ENCODE peak calls at places on chromosomes 1 and 21, in seven cellular contexts. W, K, H, L, D, Y and A are unnamed samples.
A peak's percentile ranks its signal among the peaks of the same experiment; 100 is the strongest.

GRCh38 chr1:1684031-1684681 is 8.4 kb downstream of the SLC35E2B start:
- DNase-seq in W (no peak), K (no peak), H (no peak), L (peak; percentile 55), D (no peak), Y (no peak), A (no peak)

GRCh38 chr1:88650676-88651418 is 33.2 kb upstream of the PKN2 start:
- DNase-seq in W (no peak), K (no peak), H (no peak), L (no peak), D (no peak), Y (no peak), A (no peak)

GRCh38 chr1:182143825-182144661 is 82.5 kb upstream of the ZNF648 start:
- DNase-seq in W (peak; percentile 34), K (peak; percentile 92), H (no peak), L (peak; percentile 66), D (no peak), Y (no peak), A (no peak)

GRCh38 chr1:54994355-54994990 is 4.3 kb upstream of the BSND start:
- DNase-seq in W (no peak), K (no peak), H (no peak), L (peak; percentile 72), D (no peak), Y (no peak), A (no peak)

GRCh38 chr1:912740-913301 is 10.9 kb upstream of the SAMD11 start:
- DNase-seq in W (no peak), K (peak; percentile 51), H (peak; percentile 77), L (peak; percentile 83), D (no peak), Y (no peak), A (peak; percentile 85)

GRCh38 chr21:17257784-17258183 is 255.1 kb upstream of the CXADR start:
- DNase-seq in W (no peak), K (no peak), H (no peak), L (no peak), D (no peak), Y (no peak), A (no peak)

GRCh38 chr1:208759250-208759649 is 515.1 kb upstream of the PLXNA2 start:
- DNase-seq in W (no peak), K (no peak), H (no peak), L (no peak), D (no peak), Y (no peak), A (no peak)

GRCh38 chr21:30102881-30103280 is 63.7 kb downstream of the CLDN17 start:
- DNase-seq in W (no peak), K (no peak), H (no peak), L (no peak), D (no peak), Y (no peak), A (no peak)

GRCh38 chr1:95096218-95096841 is 20.8 kb upstream of the TLCD4 start:
- DNase-seq in W (no peak), K (no peak), H (no peak), L (no peak), D (no peak), Y (no peak), A (no peak)

GRCh38 chr1:116261227-116261626 is 111.8 kb upstream of the ATP1A1 start:
- DNase-seq in W (no peak), K (no peak), H (no peak), L (no peak), D (no peak), Y (no peak), A (no peak)

GRCh38 chr1:25051504-25051903 is 121.4 kb upstream of the RUNX3 start:
- DNase-seq in W (no peak), K (no peak), H (no peak), L (no peak), D (no peak), Y (no peak), A (no peak)

GRCh38 chr1:77134359-77134758 is 84.9 kb downstream of the PIGK start:
- DNase-seq in W (no peak), K (no peak), H (no peak), L (no peak), D (no peak), Y (no peak), A (no peak)

GRCh38 chr1:119988316-119989067 is 81.0 kb downstream of the NOTCH2 start:
- DNase-seq in W (no peak), K (no peak), H (no peak), L (no peak), D (no peak), Y (no peak), A (no peak)

GRCh38 chr1:4139646-4140045 is 239.6 kb upstream of the C1orf174 start:
- DNase-seq in W (no peak), K (no peak), H (no peak), L (no peak), D (no peak), Y (no peak), A (no peak)

GRCh38 chr1:31843506-31843905 is 27.7 kb upstream of the SPOCD1 start:
- DNase-seq in W (peak; percentile 96), K (peak; percentile 61), H (no peak), L (peak; percentile 40), D (no peak), Y (no peak), A (no peak)

GRCh38 chr1:2886631-2887030 is 85.1 kb upstream of the TTC34 start:
- DNase-seq in W (no peak), K (no peak), H (no peak), L (no peak), D (no peak), Y (no peak), A (no peak)

GRCh38 chr21:38148046-38148445 is 108.7 kb upstream of the KCNJ15 start:
- DNase-seq in W (no peak), K (no peak), H (no peak), L (no peak), D (no peak), Y (no peak), A (no peak)

GRCh38 chr1:197868751-197869501 is 33.5 kb upstream of the C1orf53 start:
- DNase-seq in W (peak; percentile 15), K (no peak), H (peak; percentile 55), L (peak; percentile 72), D (no peak), Y (no peak), A (peak; percentile 25)

GRCh38 chr1:107196973-107197562 is 56.2 kb downstream of the NTNG1 start:
- DNase-seq in W (no peak), K (no peak), H (peak; percentile 65), L (peak; percentile 81), D (no peak), Y (no peak), A (no peak)

GRCh38 chr1:167770127-167770526 is 48.3 kb downstream of the MPZL1 start:
- DNase-seq in W (no peak), K (no peak), H (no peak), L (peak; percentile 79), D (no peak), Y (no peak), A (no peak)

GRCh38 chr1:35577071-35577998 is 4.2 kb downstream of the TFAP2E start:
- DNase-seq in W (no peak), K (peak; percentile 71), H (peak; percentile 91), L (peak; percentile 82), D (no peak), Y (peak; percentile 85), A (no peak)

GRCh38 chr1:84286071-84286470 is 15.4 kb upstream of the SAMD13 start:
- DNase-seq in W (no peak), K (no peak), H (no peak), L (no peak), D (no peak), Y (no peak), A (no peak)

GRCh38 chr1:208154040-208154439 is 90.1 kb downstream of the PLXNA2 start:
- DNase-seq in W (no peak), K (peak; percentile 73), H (no peak), L (no peak), D (no peak), Y (no peak), A (no peak)

GRCh38 chr21:39347537-39347936 is 1.4 kb downstream of the HMGN1 start:
- DNase-seq in W (no peak), K (no peak), H (no peak), L (no peak), D (no peak), Y (no peak), A (no peak)

GRCh38 chr1:155504207-155504606 is 58.4 kb downstream of the ASH1L start:
- DNase-seq in W (no peak), K (no peak), H (no peak), L (no peak), D (no peak), Y (no peak), A (no peak)

GRCh38 chr1:46278807-46279206 is 24.6 kb downstream of the LRRC41 start:
- DNase-seq in W (no peak), K (peak; percentile 61), H (no peak), L (no peak), D (no peak), Y (no peak), A (no peak)

GRCh38 chr1:210775289-210775688 is 358.7 kb downstream of the KCNH1 start:
- DNase-seq in W (no peak), K (no peak), H (no peak), L (no peak), D (no peak), Y (no peak), A (no peak)

GRCh38 chr1:244049969-244050834 is 881 bp upstream of the ZBTB18 start:
- DNase-seq in W (no peak), K (no peak), H (no peak), L (no peak), D (no peak), Y (no peak), A (peak; percentile 35)

GRCh38 chr1:8431779-8432178 is 113.9 kb downstream of the SLC45A1 start:
- DNase-seq in W (no peak), K (no peak), H (no peak), L (no peak), D (no peak), Y (no peak), A (no peak)

GRCh38 chr1:69451196-69451595 is 116.5 kb upstream of the LRRC7 start:
- DNase-seq in W (no peak), K (no peak), H (no peak), L (peak; percentile 67), D (no peak), Y (no peak), A (no peak)

GRCh38 chr1:240499012-240499411 is 112.9 kb downstream of the GREM2 start:
- DNase-seq in W (no peak), K (no peak), H (no peak), L (no peak), D (no peak), Y (no peak), A (no peak)